ENCODE peak calls at places on chromosomes 13 and 19, in five cellular contexts. J, Z, V, P and L are unnamed samples. For H3K27me3, the result is how much of the 10 kb centered on the place peaks cover.

GRCh38 chr19:6587093-6587820 is 3.7 kb downstream of the CD70 start:
- DNase-seq in Z (peak), V (no peak), J (no peak), P (no peak), L (no peak)

GRCh38 chr19:3670258-3670795 is 29.9 kb downstream of the PIP5K1C start:
- DNase-seq in V (no peak), Z (no peak), J (peak), P (peak), L (peak)

GRCh38 chr13:56893843-56894242 is 246.9 kb upstream of the PRR20A start:
- DNase-seq in J (no peak), P (no peak), Z (no peak), V (no peak), L (no peak)

GRCh38 chr19:40721936-40722661 is 5.2 kb downstream of the ITPKC start:
- DNase-seq in P (no peak), Z (no peak), V (no peak), J (no peak), L (no peak)

GRCh38 chr13:67221630-67222226 is 8.4 kb downstream of the PCDH9 start:
- DNase-seq in V (peak), P (no peak), J (no peak), Z (no peak), L (no peak)

GRCh38 chr19:2186071-2186846 is 22.5 kb downstream of the DOT1L start:
- DNase-seq in J (peak), P (peak), Z (no peak), V (no peak), L (peak)

GRCh38 chr19:46787331-46788100 is 878 bp downstream of the SLC1A5 start:
- DNase-seq in Z (peak), J (peak), V (peak), P (peak), L (no peak)

GRCh38 chr13:39232401-39232980 is 194.2 kb downstream of the NHLRC3 start:
- DNase-seq in V (no peak), P (no peak), Z (no peak), J (no peak), L (no peak)

GRCh38 chr19:40719414-40719894 is 2.5 kb downstream of the ITPKC start:
- DNase-seq in J (no peak), P (no peak), V (no peak), Z (no peak), L (no peak)

GRCh38 chr13:45490068-45490467 is 25.3 kb downstream of the COG3 start:
- DNase-seq in Z (peak), J (no peak), V (no peak), P (no peak), L (no peak)

GRCh38 chr13:30307194-30307965 is at the start of gene KATNAL1:
- DNase-seq in J (peak), Z (peak), V (peak), P (peak), L (no peak)

GRCh38 chr19:48804496-48804895 is 6.3 kb downstream of the BCAT2 start:
- DNase-seq in P (no peak), Z (no peak), J (no peak), V (no peak), L (no peak)

GRCh38 chr13:30824651-30825050 is 81.4 kb upstream of the MEDAG start:
- DNase-seq in P (no peak), V (no peak), Z (no peak), J (no peak), L (no peak)

GRCh38 chr13:93861818-93862217 is 617.7 kb downstream of the DCT start:
- DNase-seq in V (no peak), J (peak), Z (no peak), P (no peak), L (no peak)

GRCh38 chr13:63636231-63636993 is 2220.8 kb upstream of the PCDH20 start:
- DNase-seq in Z (peak), V (peak), J (no peak), P (no peak), L (no peak)

GRCh38 chr13:83024955-83025594 is 857.2 kb downstream of the SLITRK1 start:
- DNase-seq in P (no peak), J (no peak), Z (no peak), V (no peak), L (peak)

GRCh38 chr13:95896302-95896701 is 156.9 kb downstream of the UGGT2 start:
- DNase-seq in P (no peak), J (no peak), Z (no peak), V (no peak), L (no peak)

GRCh38 chr19:2168619-2169424 is 5.1 kb downstream of the DOT1L start:
- DNase-seq in J (peak), Z (peak), P (peak), V (no peak), L (peak)

GRCh38 chr19:45117666-45118065 is 24.7 kb downstream of the PPP1R37 start:
- DNase-seq in J (no peak), V (no peak), P (no peak), Z (no peak), L (no peak)

GRCh38 chr13:105240356-105240755 is 1295.1 kb downstream of the EFNB2 start:
- DNase-seq in Z (no peak), J (no peak), V (no peak), P (no peak), L (no peak)

GRCh38 chr13:94783489-94783888 is 71.1 kb upstream of the SOX21 start:
- DNase-seq in J (no peak), P (no peak), Z (no peak), V (no peak), L (no peak)

GRCh38 chr19:11200015-11200574 is 2.8 kb upstream of the KANK2 start:
- DNase-seq in Z (no peak), P (no peak), V (no peak), J (no peak), L (no peak)

GRCh38 chr13:109725995-109726637 is 60.3 kb downstream of the IRS2 start:
- DNase-seq in P (no peak), J (no peak), Z (no peak), V (no peak), L (no peak)

GRCh38 chr13:31105856-31106255 is 55.8 kb downstream of the HSPH1 start:
- DNase-seq in Z (no peak), V (no peak), P (no peak), J (no peak), L (no peak)

GRCh38 chr13:113049981-113050380 is 55.6 kb upstream of the F7 start:
- DNase-seq in J (no peak), Z (no peak), V (no peak), P (peak), L (no peak)

GRCh38 chr19:41542622-41543021 is 33.3 kb upstream of the CEACAM21 start:
- DNase-seq in J (no peak), Z (no peak), P (no peak), V (no peak), L (no peak)

GRCh38 chr19:8682931-8683330 is 15.7 kb downstream of the ACTL9 start:
- DNase-seq in Z (no peak), J (no peak), V (no peak), P (no peak), L (no peak)

GRCh38 chr19:14577885-14578427 is 4.9 kb upstream of the CLEC17A start:
- DNase-seq in P (no peak), Z (no peak), V (no peak), J (no peak), L (no peak)

GRCh38 chr19:46955114-46955812 is 64.4 kb upstream of the NPAS1 start:
- DNase-seq in P (no peak), J (no peak), Z (no peak), V (peak), L (no peak)

GRCh38 chr13:25168800-25169199 is 3.3 kb downstream of the AMER2 start:
- DNase-seq in J (no peak), Z (no peak), V (no peak), P (no peak), L (no peak)
- H3K27me3 ChIP-seq in J (under half), Z (under half), V (under half), P (half or more), L (under half)

GRCh38 chr19:980133-980998 is 3.8 kb upstream of the WDR18 start:
- DNase-seq in J (no peak), P (peak), Z (peak), V (no peak), L (no peak)
- TF ChIP-seq CTCF in J (no peak), P (no peak), Z (no peak), V (no peak), L (no peak)

GRCh38 chr13:42547615-42548014 is 26.3 kb upstream of the TNFSF11 start:
- DNase-seq in V (no peak), J (no peak), Z (no peak), P (no peak), L (no peak)

GRCh38 chr13:42545842-42546241 is 28.1 kb upstream of the TNFSF11 start:
- DNase-seq in J (no peak), V (no peak), Z (no peak), P (no peak), L (no peak)

GRCh38 chr13:42548731-42549554 is 25.0 kb upstream of the TNFSF11 start:
- DNase-seq in V (no peak), J (peak), Z (no peak), P (no peak), L (no peak)

GRCh38 chr13:42551611-42552010 is 22.3 kb upstream of the TNFSF11 start:
- DNase-seq in V (no peak), J (no peak), Z (no peak), P (no peak), L (no peak)

DNA sequence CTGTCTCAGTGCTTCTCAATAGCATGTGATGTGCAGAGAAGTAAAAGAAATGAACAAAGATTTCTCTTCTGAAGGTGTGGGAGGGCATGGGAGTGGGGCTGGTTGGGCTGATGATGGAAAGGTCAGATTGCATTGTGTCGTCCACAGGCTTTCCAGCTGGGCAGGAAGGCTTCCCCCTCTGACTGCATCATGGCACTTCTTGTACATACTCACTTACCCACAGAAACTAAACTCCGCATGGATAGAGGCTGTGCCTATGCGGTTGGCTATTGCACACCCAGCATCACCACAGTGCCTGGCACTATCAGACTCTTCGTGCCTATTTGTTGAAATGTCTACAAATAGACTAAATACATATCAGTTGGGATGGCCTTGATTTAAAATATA is 24.4 kb upstream of the TNFSF11 start:
- DNase-seq in V (no peak), Z (no peak), P (no peak), J (no peak), L (no peak)
- H3K4me3 ChIP-seq in V (no peak), Z (no peak), P (no peak), J (no peak), L (no peak)

DNA sequence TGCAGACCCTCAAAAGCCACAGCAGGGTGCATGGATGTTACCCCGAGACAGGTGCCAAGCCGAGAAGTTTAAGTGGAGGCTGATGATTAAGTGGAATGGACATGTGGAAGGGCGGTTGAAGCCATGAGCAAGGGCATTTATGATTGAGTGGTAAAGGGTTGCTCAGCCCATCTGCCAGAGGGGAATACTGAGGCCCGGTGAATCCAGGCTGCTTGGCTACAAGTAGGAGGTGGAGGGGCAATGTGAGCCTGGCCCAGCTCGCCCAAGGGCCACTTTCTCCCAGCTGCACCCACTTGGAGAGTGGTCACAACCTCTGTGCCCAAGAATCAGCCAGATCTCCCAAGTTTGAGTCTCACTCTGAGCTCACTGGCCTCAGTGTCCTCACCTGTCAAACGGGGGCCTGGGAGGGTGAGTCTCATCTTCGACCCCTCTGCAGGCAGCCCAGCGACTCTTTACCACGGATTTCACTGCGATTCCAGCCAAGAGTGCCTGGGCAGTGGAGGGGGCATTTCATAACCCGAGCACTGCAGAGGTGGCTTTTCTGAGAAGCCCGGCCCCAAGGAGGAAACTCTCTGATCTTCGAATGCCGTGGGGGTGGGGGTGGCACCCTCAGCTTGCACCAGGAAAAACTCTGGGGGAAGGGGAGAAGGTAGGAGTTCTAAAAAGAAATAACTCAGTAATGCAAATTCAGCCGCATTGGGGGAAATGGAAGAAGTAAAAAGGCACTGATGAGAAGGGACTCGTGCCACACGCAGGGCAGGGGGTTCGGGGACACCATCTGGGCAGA is 62.8 kb upstream of the KLF2 start:
- DNase-seq in J (no peak), Z (peak), P (no peak), V (no peak), L (no peak)
- H3K27me3 ChIP-seq in J (under half), Z (under half), P (under half), V (under half), L (under half)

DNA sequence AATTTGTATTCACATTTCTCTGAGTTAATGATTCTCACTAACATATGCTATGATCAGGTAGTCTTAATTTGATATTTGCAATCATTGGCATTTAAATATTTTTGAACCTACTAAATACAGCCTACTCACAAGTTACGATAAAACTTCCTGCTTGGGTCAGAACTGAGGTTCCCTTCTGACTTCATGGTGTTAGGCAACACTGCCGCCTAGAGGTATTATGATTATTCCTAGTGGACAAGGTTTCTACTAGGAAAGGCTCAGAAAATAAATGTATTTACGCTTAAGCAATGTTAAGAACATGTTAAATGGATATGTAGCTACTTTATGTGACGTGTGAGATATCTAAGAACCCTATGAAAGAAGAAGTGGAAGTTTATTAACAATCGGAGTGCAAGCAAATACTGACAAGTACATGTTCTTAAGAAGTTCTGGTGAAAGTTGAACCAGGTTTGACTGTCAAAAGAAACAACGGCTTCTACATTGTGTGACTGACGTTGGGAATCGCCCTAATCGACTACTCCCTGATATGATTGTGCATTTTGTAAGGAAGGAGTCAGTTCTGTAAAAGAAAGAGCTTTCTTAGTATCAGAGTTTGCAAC is 1395.8 kb downstream of the SLITRK5 start:
- DNase-seq in Z (peak), P (no peak), J (no peak), V (peak), L (no peak)
- TF ChIP-seq CTCF in Z (peak), P (peak), J (peak), V (peak), L (no peak)

GRCh38 chr19:38395381-38396127 is 7.1 kb downstream of the SPRED3 start:
- DNase-seq in Z (no peak), V (no peak), P (no peak), J (no peak), L (no peak)
- H3K4me3 ChIP-seq in Z (no peak), V (no peak), P (peak), J (no peak), L (no peak)

GRCh38 chr19:51258165-51258564 is 7.3 kb downstream of the SIGLECL1 start:
- DNase-seq in P (no peak), V (no peak), Z (no peak), J (no peak), L (no peak)

GRCh38 chr19:51258761-51259160 is 7.9 kb downstream of the SIGLECL1 start:
- DNase-seq in Z (no peak), V (no peak), J (no peak), P (no peak), L (no peak)

GRCh38 chr19:51256053-51256682 is 5.3 kb downstream of the SIGLECL1 start:
- DNase-seq in J (no peak), V (no peak), P (no peak), Z (no peak), L (no peak)

GRCh38 chr19:51257471-51257870 is 6.6 kb downstream of the SIGLECL1 start:
- DNase-seq in Z (no peak), V (no peak), P (no peak), J (no peak), L (no peak)

GRCh38 chr19:51259348-51260245 is 8.7 kb downstream of the SIGLECL1 start:
- DNase-seq in J (peak), Z (peak), V (no peak), P (no peak), L (no peak)
- H3K27me3 ChIP-seq in J (under half), Z (under half), V (under half), P (under half), L (under half)

GRCh38 chr19:49986354-49986753 is 25.4 kb upstream of the SIGLEC11 start:
- DNase-seq in Z (no peak), V (no peak), J (no peak), P (no peak), L (no peak)

GRCh38 chr19:49988007-49988406 is 27.0 kb upstream of the SIGLEC11 start:
- DNase-seq in P (no peak), J (no peak), Z (no peak), V (no peak), L (no peak)

GRCh38 chr19:49988433-49988832 is 27.5 kb upstream of the SIGLEC11 start:
- DNase-seq in J (peak), Z (no peak), P (no peak), V (no peak), L (no peak)

GRCh38 chr19:49985926-49986325 is 25.0 kb upstream of the SIGLEC11 start:
- DNase-seq in V (no peak), J (no peak), Z (no peak), P (no peak), L (no peak)

GRCh38 chr19:49987159-49987698 is 26.3 kb upstream of the SIGLEC11 start:
- DNase-seq in J (peak), Z (peak), P (peak), V (peak), L (peak)
- TF ChIP-seq CTCF in J (peak), Z (no peak), P (no peak), V (peak), L (no peak)

GRCh38 chr13:40983269-40983668 is 35.8 kb downstream of the ELF1 start:
- DNase-seq in J (no peak), V (no peak), Z (no peak), P (no peak), L (no peak)

GRCh38 chr13:40985596-40986327 is 33.4 kb downstream of the ELF1 start:
- DNase-seq in Z (no peak), J (no peak), P (no peak), V (peak), L (no peak)

GRCh38 chr13:40986328-40986856 is 32.7 kb downstream of the ELF1 start:
- DNase-seq in V (no peak), Z (no peak), P (no peak), J (no peak), L (no peak)

GRCh38 chr13:40983725-40984669 is 35.1 kb downstream of the ELF1 start:
- DNase-seq in P (no peak), J (no peak), Z (no peak), V (no peak), L (no peak)

GRCh38 chr13:40984670-40985366 is 34.3 kb downstream of the ELF1 start:
- DNase-seq in P (no peak), J (no peak), Z (no peak), V (peak), L (no peak)
- H3K4me3 ChIP-seq in P (peak), J (no peak), Z (no peak), V (peak), L (no peak)